ENCODE peak calls at places on chromosomes 7 and 10, in eight cellular contexts. One of them, this sample, is unnamed.

GRCh38 chr7:18978108-18978495 is 139.3 kb downstream of the TWIST1 start:
- DNase-seq in stimulated activated CD4-positive, alpha-beta T cell treated with anti-CD3 and anti-CD28 coated beads, Interleukin-4, amount 100 ng/mL, for 4 hours: no peak
- DNase-seq in EH: peak; percentile 95
- DNase-seq in AG04450: peak; percentile 71
- DNase-seq in memory B cell: no peak
- DNase-seq in IMR-90: peak; percentile 95
- DNase-seq in fibroblast of the aortic adventitia: peak; percentile 96
- DNase-seq in HT1080: peak; percentile 95
- DNase-seq in this sample: no peak

GRCh38 chr7:27808626-27809025 is 68.7 kb downstream of the TAX1BP1 start:
- DNase-seq in IMR-90: peak; percentile 80
- DNase-seq in fibroblast of the aortic adventitia: peak; percentile 84
- DNase-seq in AG04450: peak; percentile 21
- DNase-seq in HT1080: peak; percentile 52
- DNase-seq in memory B cell: no peak
- DNase-seq in stimulated activated CD4-positive, alpha-beta T cell treated with anti-CD3 and anti-CD28 coated beads, Interleukin-4, amount 100 ng/mL, for 4 hours: no peak
- DNase-seq in EH: peak; percentile 78
- DNase-seq in this sample: no peak

GRCh38 chr7:17289074-17289665 is 9.3 kb upstream of the AHR start:
- DNase-seq in stimulated activated CD4-positive, alpha-beta T cell treated with anti-CD3 and anti-CD28 coated beads, Interleukin-4, amount 100 ng/mL, for 4 hours: no peak
- DNase-seq in IMR-90: peak; percentile 49
- DNase-seq in EH: peak; percentile 54
- DNase-seq in fibroblast of the aortic adventitia: peak; percentile 77
- DNase-seq in memory B cell: no peak
- DNase-seq in HT1080: no peak
- DNase-seq in AG04450: no peak
- DNase-seq in this sample: no peak

GRCh38 chr10:13707156-13707881 is 120.6 kb downstream of the PRPF18 start:
- DNase-seq in stimulated activated CD4-positive, alpha-beta T cell treated with anti-CD3 and anti-CD28 coated beads, Interleukin-4, amount 100 ng/mL, for 4 hours: no peak
- DNase-seq in AG04450: peak; percentile 70
- DNase-seq in EH: peak; percentile 96
- DNase-seq in memory B cell: no peak
- DNase-seq in HT1080: peak; percentile 81
- DNase-seq in IMR-90: peak; percentile 95
- DNase-seq in fibroblast of the aortic adventitia: peak; percentile 96
- DNase-seq in this sample: peak; percentile 89

GRCh38 chr7:136053689-136054485 is 76.7 kb upstream of the MTPN start:
- DNase-seq in stimulated activated CD4-positive, alpha-beta T cell treated with anti-CD3 and anti-CD28 coated beads, Interleukin-4, amount 100 ng/mL, for 4 hours: no peak
- DNase-seq in HT1080: no peak
- DNase-seq in memory B cell: no peak
- DNase-seq in AG04450: no peak
- DNase-seq in fibroblast of the aortic adventitia: no peak
- DNase-seq in IMR-90: no peak
- DNase-seq in EH: no peak
- DNase-seq in this sample: no peak

GRCh38 chr7:42886129-42886528 is 25.7 kb downstream of the C7orf25 start:
- DNase-seq in AG04450: no peak
- DNase-seq in HT1080: no peak
- DNase-seq in stimulated activated CD4-positive, alpha-beta T cell treated with anti-CD3 and anti-CD28 coated beads, Interleukin-4, amount 100 ng/mL, for 4 hours: no peak
- DNase-seq in EH: no peak
- DNase-seq in memory B cell: no peak
- DNase-seq in IMR-90: no peak
- DNase-seq in fibroblast of the aortic adventitia: peak; percentile 31
- DNase-seq in this sample: no peak

GRCh38 chr7:26782501-26782900 is 81.9 kb downstream of the SKAP2 start:
- DNase-seq in stimulated activated CD4-positive, alpha-beta T cell treated with anti-CD3 and anti-CD28 coated beads, Interleukin-4, amount 100 ng/mL, for 4 hours: no peak
- DNase-seq in HT1080: peak; percentile 62
- DNase-seq in AG04450: no peak
- DNase-seq in fibroblast of the aortic adventitia: no peak
- DNase-seq in EH: peak; percentile 23
- DNase-seq in IMR-90: no peak
- DNase-seq in memory B cell: no peak
- DNase-seq in this sample: no peak

GRCh38 chr10:24869354-24870016 is 82.9 kb downstream of the PRTFDC1 start:
- DNase-seq in EH: peak; percentile 62
- DNase-seq in fibroblast of the aortic adventitia: peak; percentile 95
- DNase-seq in stimulated activated CD4-positive, alpha-beta T cell treated with anti-CD3 and anti-CD28 coated beads, Interleukin-4, amount 100 ng/mL, for 4 hours: no peak
- DNase-seq in AG04450: no peak
- DNase-seq in memory B cell: no peak
- DNase-seq in HT1080: peak; percentile 49
- DNase-seq in IMR-90: peak; percentile 67
- DNase-seq in this sample: peak; percentile 7

This sample was measured in MG63.